ENCODE peak calls at places on chromosomes 7 and 10, in six cellular contexts. G, N, B, I, Z and M are unnamed samples.

GRCh38 chr10:130218936-130219335 is 82.7 kb downstream of the GLRX3 start:
- DNase-seq in B (no peak), Z (no peak), G (no peak), I (no peak), N (peak; percentile 80), M (no peak)

GRCh38 chr7:106736508-106737201 is 75.7 kb upstream of the CCDC71L start:
- DNase-seq in G (no peak), I (peak; percentile 73), N (no peak), B (peak; percentile 42), Z (peak; percentile 91), M (peak; percentile 14)

GRCh38 chr10:103678104-103678526 is 177.3 kb downstream of the SH3PXD2A start:
- DNase-seq in Z (peak; percentile 98), N (no peak), G (peak; percentile 83), I (peak; percentile 55), B (no peak), M (no peak)

GRCh38 chr10:15211464-15211979 is 43.0 kb upstream of the NMT2 start:
- DNase-seq in G (no peak), Z (peak; percentile 86), B (no peak), I (no peak), N (no peak), M (peak; percentile 48)

GRCh38 chr10:117007080-117007479 is 2.1 kb upstream of the SHTN1 start:
- DNase-seq in Z (peak; percentile 68), N (no peak), B (no peak), I (no peak), G (no peak), M (peak; percentile 57)

GRCh38 chr10:48659790-48660189 is 24.9 kb upstream of the WDFY4 start:
- DNase-seq in N (no peak), B (no peak), G (no peak), Z (peak; percentile 17), I (peak; percentile 30), M (no peak)

GRCh38 chr10:93852721-93853120 is 41.1 kb upstream of the SLC35G1 start:
- DNase-seq in N (no peak), I (no peak), B (no peak), Z (peak; percentile 42), G (no peak), M (no peak)

GRCh38 chr10:90871279-90871760 is 454 bp upstream of the RPP30 start:
- DNase-seq in N (no peak), G (no peak), Z (peak; percentile 75), I (peak; percentile 88), B (no peak), M (peak; percentile 44)

GRCh38 chr10:5775705-5776104 is 37.5 kb downstream of the GDI2 start:
- DNase-seq in N (no peak), I (no peak), G (peak; percentile 34), Z (no peak), B (no peak), M (no peak)

GRCh38 chr7:101974365-101974764 is 156.9 kb downstream of the CUX1 start:
- DNase-seq in B (no peak), N (no peak), G (no peak), Z (no peak), I (no peak), M (no peak)

GRCh38 chr10:125812128-125812527 is 10.9 kb downstream of the UROS start:
- DNase-seq in I (no peak), N (no peak), G (no peak), Z (peak; percentile 29), B (no peak), M (no peak)

GRCh38 chr7:7330997-7331396 is 148.7 kb downstream of the C1GALT1 start:
- DNase-seq in G (no peak), N (no peak), I (peak; percentile 15), B (no peak), Z (no peak), M (no peak)

GRCh38 chr7:149427096-149427680 is 33.7 kb downstream of the ZNF777 start:
- DNase-seq in G (no peak), N (no peak), Z (no peak), B (no peak), I (peak; percentile 67), M (no peak)

GRCh38 chr10:22505923-22506685 is 160.8 kb downstream of the SPAG6 start:
- DNase-seq in Z (no peak), I (no peak), G (no peak), B (no peak), N (no peak), M (no peak)

GRCh38 chr7:15041226-15041625 is 138.7 kb upstream of the DGKB start:
- DNase-seq in G (no peak), I (no peak), N (no peak), B (no peak), Z (peak; percentile 17), M (no peak)

GRCh38 chr10:28177944-28178637 is 124.8 kb downstream of the MPP7 start:
- DNase-seq in Z (peak; percentile 19), B (no peak), N (no peak), I (no peak), G (no peak), M (no peak)

GRCh38 chr10:43196981-43197833 is 59.0 kb downstream of the CSGALNACT2 start:
- DNase-seq in B (no peak), Z (no peak), N (no peak), I (no peak), G (no peak), M (no peak)

GRCh38 chr10:21292763-21293517 is 232.5 kb downstream of the SKIDA1 start:
- DNase-seq in B (no peak), G (peak; percentile 58), Z (peak; percentile 99), I (peak; percentile 81), N (no peak), M (peak; percentile 64)

GRCh38 chr7:72325561-72325960 is 86.6 kb downstream of the CALN1 start:
- DNase-seq in N (no peak), G (no peak), B (no peak), I (no peak), Z (no peak), M (no peak)

GRCh38 chr10:77069020-77069419 is 568.6 kb downstream of the KCNMA1 start:
- DNase-seq in B (no peak), I (no peak), N (no peak), G (no peak), Z (no peak), M (no peak)

GRCh38 chr10:15254808-15255655 is 86.5 kb upstream of the NMT2 start:
- DNase-seq in G (no peak), I (no peak), N (no peak), Z (no peak), B (peak; percentile 55), M (no peak)

GRCh38 chr7:997404-998395 is 14.7 kb downstream of the CYP2W1 start:
- DNase-seq in N (no peak), G (no peak), Z (no peak), I (peak; percentile 53), B (peak; percentile 80), M (no peak)

GRCh38 chr7:21771906-21772610 is 173.6 kb downstream of the CDCA7L start:
- DNase-seq in I (peak; percentile 84), Z (no peak), N (no peak), B (peak; percentile 39), G (no peak), M (no peak)

GRCh38 chr10:69408318-69409175 is 8.2 kb downstream of the TACR2 start:
- DNase-seq in Z (peak; percentile 96), G (peak; percentile 96), I (peak; percentile 98), B (peak; percentile 82), N (peak; percentile 97), M (peak; percentile 96)

GRCh38 chr10:17644485-17644964 is 574 bp downstream of the STAM start:
- DNase-seq in B (no peak), Z (peak; percentile 51), I (no peak), N (no peak), G (no peak), M (no peak)

GRCh38 chr7:103348452-103348851 is 1.0 kb downstream of the PSMC2 start:
- DNase-seq in G (no peak), B (no peak), I (no peak), N (no peak), Z (no peak), M (no peak)

GRCh38 chr10:129031233-129032150 is 435.5 kb upstream of the MGMT start:
- DNase-seq in B (no peak), N (no peak), G (peak; percentile 68), Z (peak; percentile 63), I (peak; percentile 83), M (peak; percentile 42)

GRCh38 chr10:116753759-116754158 is 11.4 kb upstream of the HSPA12A start:
- DNase-seq in B (peak; percentile 5), I (no peak), G (no peak), Z (peak; percentile 55), N (no peak), M (no peak)

GRCh38 chr10:132692311-132692710 is 93.6 kb downstream of the NKX6-2 start:
- DNase-seq in G (no peak), N (no peak), Z (peak; percentile 83), B (no peak), I (no peak), M (no peak)

GRCh38 chr10:47303105-47303504 is 3.1 kb downstream of the GDF10 start:
- DNase-seq in B (no peak), Z (no peak), N (no peak), G (no peak), I (no peak), M (no peak)

GRCh38 chr7:74294191-74294998 is 5.2 kb downstream of the CLIP2 start:
- DNase-seq in I (no peak), Z (peak; percentile 69), N (no peak), G (peak; percentile 42), B (no peak), M (no peak)

GRCh38 chr7:78588393-78588792 is 789.8 kb downstream of the PHTF2 start:
- DNase-seq in G (no peak), I (no peak), Z (no peak), N (no peak), B (peak; percentile 24), M (no peak)

GRCh38 chr7:144386741-144387140 is 16.8 kb downstream of the NOBOX start:
- DNase-seq in I (no peak), G (no peak), Z (peak; percentile 72), B (no peak), N (no peak), M (no peak)

GRCh38 chr10:124155781-124156401 is 62.5 kb upstream of the CHST15 start:
- DNase-seq in B (no peak), I (no peak), Z (peak; percentile 83), G (peak; percentile 48), N (peak; percentile 78), M (peak; percentile 35)

GRCh38 chr10:69464801-69465401 is 13.6 kb downstream of the TSPAN15 start:
- DNase-seq in I (no peak), G (no peak), N (no peak), Z (no peak), B (no peak), M (no peak)

GRCh38 chr7:78082556-78082955 is 284.0 kb downstream of the PHTF2 start:
- DNase-seq in N (no peak), Z (no peak), I (no peak), G (no peak), B (no peak), M (no peak)